ENCODE peak calls at places on chromosomes 16 and 17, in nine cellular contexts. R is A549; Y is left lung; F is aorta; Q is lower lobe of right lung; S is pancreas; I is K562; L is HepG2; C is CD8-positive, alpha-beta T cell. Z is an unnamed sample.

GRCh38 chr16:49914697-49915096 is 58.8 kb upstream of the ZNF423 start:
- ATAC-seq in C (no peak), I (peak; percentile 69), L (no peak), Q (no peak), R (no peak), S (no peak), F (no peak), Y (no peak), Z (no peak)

GRCh38 chr17:61795546-61795945 is 67.8 kb downstream of the BRIP1 start:
- ATAC-seq in C (no peak), Y (no peak), Q (no peak), I (no peak), R (no peak), S (no peak), L (no peak), F (no peak), Z (no peak)

GRCh38 chr17:82298538-82299421 is 18.6 kb downstream of the CD7 start:
- ATAC-seq in I (no peak), Y (no peak), Q (no peak), L (peak; percentile 7), S (no peak), R (no peak), F (no peak), C (no peak), Z (no peak)

GRCh38 chr16:56729736-56730662 is at the start of gene NUP93:
- ATAC-seq in L (peak; percentile 95), R (peak; percentile 95), C (peak; percentile 94), I (peak; percentile 95), Q (peak; percentile 98), S (peak; percentile 99), Y (peak; percentile 99), F (peak; percentile 97), Z (peak; percentile 97)

GRCh38 chr17:51200295-51200694 is 34.1 kb downstream of the NME2 start:
- ATAC-seq in I (no peak), Q (no peak), R (no peak), F (no peak), S (no peak), L (no peak), Y (no peak), C (peak; percentile 26), Z (no peak)

GRCh38 chr17:1208966-1209365 is 29.2 kb upstream of the ABR start:
- ATAC-seq in I (no peak), L (no peak), R (peak; percentile 45), F (no peak), C (no peak), Q (no peak), Y (no peak), S (no peak), Z (no peak)

GRCh38 chr17:64229815-64230550 is 33.1 kb downstream of the TEX2 start:
- ATAC-seq in I (peak; percentile 26), Q (no peak), F (peak; percentile 41), S (no peak), Y (no peak), L (no peak), C (no peak), R (no peak), Z (no peak)

GRCh38 chr16:50203681-50204080 is 50.6 kb downstream of the TENT4B start:
- ATAC-seq in I (peak; percentile 48), R (peak; percentile 37), L (peak; percentile 60), Y (peak; percentile 5), S (peak; percentile 48), C (no peak), F (no peak), Q (no peak), Z (no peak)

GRCh38 chr16:88591577-88592021 is 21.4 kb downstream of the ZC3H18 start:
- ATAC-seq in S (peak; percentile 53), L (no peak), I (no peak), Q (peak; percentile 39), Y (peak; percentile 23), F (no peak), R (no peak), C (no peak), Z (peak; percentile 50)

GRCh38 chr16:89723279-89724250 is 2.2 kb downstream of the ZNF276 start:
- ATAC-seq in Y (no peak), L (no peak), I (no peak), F (no peak), R (no peak), C (peak; percentile 55), S (no peak), Q (no peak), Z (no peak)

GRCh38 chr16:19639986-19640421 is 78.0 kb downstream of the KNOP1 start:
- ATAC-seq in S (no peak), R (no peak), L (no peak), I (no peak), Y (no peak), C (peak; percentile 63), Q (no peak), F (no peak), Z (no peak)

GRCh38 chr16:3542601-3543373 is 34.4 kb downstream of the NLRC3 start:
- ATAC-seq in S (no peak), Q (no peak), C (no peak), Y (no peak), L (peak; percentile 28), I (no peak), F (peak; percentile 34), R (peak; percentile 38), Z (no peak)

GRCh38 chr17:46001390-46002310 is 2.6 kb downstream of the STH start:
- ATAC-seq in S (no peak), C (no peak), R (peak; percentile 15), L (peak; percentile 51), Q (no peak), Y (no peak), F (peak; percentile 4), I (peak; percentile 18), Z (peak; percentile 13)

GRCh38 chr17:8909621-8910292 is 42.3 kb upstream of the PIK3R6 start:
- ATAC-seq in L (no peak), F (no peak), R (no peak), C (no peak), S (peak; percentile 29), I (no peak), Y (peak; percentile 43), Q (no peak), Z (no peak)

GRCh38 chr16:84367750-84368320 is 503 bp upstream of the ATP2C2 start:
- ATAC-seq in Y (peak; percentile 73), L (peak; percentile 24), S (peak; percentile 76), I (peak; percentile 37), F (no peak), R (no peak), C (no peak), Q (peak; percentile 73), Z (no peak)

GRCh38 chr16:57482845-57483545 is 3.3 kb downstream of the DOK4 start:
- ATAC-seq in I (no peak), F (no peak), C (no peak), Y (no peak), R (no peak), S (no peak), Q (no peak), L (peak; percentile 70), Z (no peak)

GRCh38 chr17:39668141-39668924 is at the start of gene PNMT:
- ATAC-seq in Q (peak; percentile 56), F (no peak), L (peak; percentile 39), C (peak; percentile 79), Y (peak; percentile 65), R (peak; percentile 30), S (peak; percentile 59), I (peak; percentile 72), Z (peak; percentile 43)

GRCh38 chr17:39672522-39673334 is 4.5 kb downstream of the PNMT start:
- ATAC-seq in L (no peak), Q (no peak), S (no peak), R (no peak), Y (no peak), I (no peak), C (no peak), F (no peak), Z (no peak)

GRCh38 chr17:39669897-39670735 is 1.9 kb downstream of the PNMT start:
- ATAC-seq in Q (no peak), L (no peak), I (no peak), F (no peak), S (no peak), C (no peak), R (no peak), Y (no peak), Z (no peak)

GRCh38 chr17:39671651-39672521 is 3.6 kb downstream of the PNMT start:
- ATAC-seq in Q (no peak), R (peak; percentile 17), C (no peak), S (peak; percentile 41), F (no peak), Y (peak; percentile 7), I (peak; percentile 39), L (peak; percentile 69), Z (no peak)

GRCh38 chr17:39670746-39671145 is 2.5 kb downstream of the PNMT start:
- ATAC-seq in C (no peak), F (no peak), S (no peak), Q (no peak), I (no peak), Y (no peak), L (no peak), R (no peak), Z (no peak)
- H3K27ac ChIP-seq in C (no peak overlapping the region), F (no peak overlapping the region), S (no peak overlapping the region), Q (no peak overlapping the region), I (no peak overlapping the region), Y (no peak overlapping the region), L (no peak overlapping the region), R (no peak overlapping the region), Z (no peak overlapping the region)

GRCh38 chr17:29590979-29591736 is 1.7 kb upstream of the GIT1 start:
- ATAC-seq in S (peak; percentile 13), Q (no peak), I (peak; percentile 28), F (peak; percentile 53), C (no peak), R (peak; percentile 30), L (peak; percentile 43), Y (peak; percentile 3), Z (peak; percentile 21)
- H3K4me1 ChIP-seq in S (peaks cover 20% of the 10 kb centered on the region), Q (peaks cover 65% of the 10 kb centered on the region), I (peaks cover 81% of the 10 kb centered on the region), F (peaks cover 2% of the 10 kb centered on the region), C (peaks cover 64% of the 10 kb centered on the region), R (peaks cover 57% of the 10 kb centered on the region), L (peaks cover 59% of the 10 kb centered on the region), Y (peaks cover 71% of the 10 kb centered on the region), Z (peaks cover 86% of the 10 kb centered on the region)

DNA sequence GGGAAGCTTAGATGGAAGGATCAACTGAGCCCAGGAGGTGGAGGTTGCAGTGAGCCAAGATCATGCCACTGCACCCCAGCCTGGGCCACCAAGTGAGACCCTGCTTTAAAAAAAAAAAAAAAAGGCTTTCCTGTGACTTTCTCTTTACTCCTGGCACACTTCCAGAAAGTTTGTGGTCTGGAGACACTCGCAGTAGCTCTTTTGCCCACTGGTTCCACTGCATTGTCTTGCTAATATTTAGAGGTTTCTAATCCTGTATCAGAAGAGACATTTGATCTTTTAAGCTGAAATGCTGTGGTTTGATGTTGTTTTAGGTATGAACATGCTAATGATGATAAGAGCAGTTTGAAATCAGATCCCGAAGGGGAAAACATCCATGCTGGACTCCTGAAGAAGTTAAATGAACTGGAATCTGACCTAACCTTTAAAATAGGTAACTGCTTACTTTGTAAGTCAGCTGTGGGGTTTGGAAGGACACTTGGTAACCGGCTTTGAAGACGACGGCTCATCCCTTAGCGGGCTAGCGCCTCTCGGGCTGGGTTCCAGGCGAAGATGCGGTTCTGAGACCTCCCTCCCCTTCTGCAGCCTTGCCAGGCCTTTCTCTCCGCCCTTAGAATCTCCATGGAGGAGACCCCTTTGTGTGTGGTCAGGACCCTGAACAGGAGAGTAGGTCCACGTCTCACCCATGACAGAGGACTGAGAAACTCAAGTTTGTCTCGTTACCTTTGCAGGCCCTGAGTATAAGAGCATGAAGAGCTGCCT is 23.1 kb downstream of the NTAN1 start:
- ATAC-seq in Q (no peak), I (no peak), F (no peak), R (no peak), L (no peak), S (no peak), C (no peak), Y (no peak), Z (no peak)
- H3K27ac ChIP-seq in Q (no peak overlapping the region), I (no peak overlapping the region), F (no peak overlapping the region), R (no peak overlapping the region), L (no peak overlapping the region), S (no peak overlapping the region), C (no peak overlapping the region), Y (no peak overlapping the region), Z (no peak overlapping the region)

GRCh38 chr17:76691379-76692191 is 19.2 kb downstream of the MXRA7 start:
- ATAC-seq in I (no peak), Q (no peak), R (no peak), Y (no peak), L (peak; percentile 78), S (no peak), C (no peak), F (no peak), Z (no peak)
- H3K4me1 ChIP-seq in I (peaks cover 25% of the 10 kb centered on the region), Q (peaks cover 48% of the 10 kb centered on the region), R (peaks cover 19% of the 10 kb centered on the region), Y (peaks cover 4% of the 10 kb centered on the region), L (peaks cover 92% of the 10 kb centered on the region), S (no peaks in the 10 kb centered on the region), C (no peaks in the 10 kb centered on the region), F (no peaks in the 10 kb centered on the region), Z (peaks cover 8% of the 10 kb centered on the region)